ENCODE peak calls at places on chromosomes 7 and 10, in eight cellular contexts. M is Caco-2, R is right lobe of liver, W is adrenal gland, J is right cardiac atrium, H is neural progenitor cell, D is psoas muscle, O is fibroblast of lung. U is an unnamed sample. For H3K4me1, the result is how much of the 10 kb centered on the place peaks cover.

GRCh38 chr7:85004402-85004801 is 182.5 kb downstream of the SEMA3D start:
- DNase-seq in M (no peak), R (no peak), W (no peak), J (no peak), H (no peak), D (no peak), O (no peak), U (no peak)

GRCh38 chr10:1085258-1085657 is 29.1 kb downstream of the WDR37 start:
- DNase-seq in M (no peak), R (no peak), W (no peak), J (no peak), H (no peak), D (no peak), O (no peak), U (peak)

GRCh38 chr7:44257213-44257612 is 56.4 kb downstream of the YKT6 start:
- DNase-seq in M (no peak), R (no peak), W (no peak), J (no peak), H (no peak), D (no peak), O (no peak), U (no peak)

GRCh38 chr10:129694633-129695356 is 227.8 kb downstream of the MGMT start:
- DNase-seq in M (no peak), R (no peak), W (peak), J (peak), H (no peak), D (peak), O (no peak), U (peak)

GRCh38 chr7:116741625-116742316 is 69.8 kb downstream of the MET start:
- DNase-seq in M (no peak), R (no peak), W (no peak), J (no peak), H (no peak), D (no peak), O (peak), U (no peak)

GRCh38 chr10:24951201-24952145 is 933 bp downstream of the PRTFDC1 start:
- DNase-seq in M (peak), R (peak), W (peak), J (no peak), H (peak), D (no peak), O (peak), U (no peak)

GRCh38 chr10:72615985-72616384 is 9.9 kb downstream of the MICU1 start:
- DNase-seq in M (no peak), R (no peak), W (no peak), J (no peak), H (no peak), D (no peak), O (peak), U (no peak)

GRCh38 chr10:103276251-103276936 is 544 bp upstream of the INA start:
- DNase-seq in M (no peak), R (no peak), W (no peak), J (no peak), H (peak), D (no peak), O (no peak), U (no peak)

GRCh38 chr10:13271552-13272163 is 28.2 kb downstream of the PHYH start:
- DNase-seq in M (peak), R (peak), W (peak), J (peak), H (peak), D (peak), O (no peak), U (no peak)

GRCh38 chr7:134040988-134041387 is 86.2 kb upstream of the LRGUK start:
- DNase-seq in M (no peak), R (no peak), W (no peak), J (no peak), H (no peak), D (no peak), O (no peak), U (no peak)

GRCh38 chr7:141708053-141708452 is at the start of gene WEE2:
- DNase-seq in M (no peak), R (no peak), W (no peak), J (no peak), H (no peak), D (no peak), O (no peak), U (no peak)

GRCh38 chr7:80135306-80136104 is 874 bp downstream of the GNAI1 start:
- DNase-seq in M (no peak), R (no peak), W (peak), J (peak), H (peak), D (no peak), O (peak), U (no peak)

GRCh38 chr7:151199196-151199874 is 11.0 kb downstream of the H2BK1 start:
- DNase-seq in M (no peak), R (no peak), W (no peak), J (no peak), H (peak), D (peak), O (no peak), U (no peak)

GRCh38 chr10:22310928-22311327 is 5.3 kb upstream of the COMMD3 start:
- DNase-seq in M (no peak), R (no peak), W (no peak), J (no peak), H (no peak), D (no peak), O (no peak), U (no peak)

GRCh38 chr7:103810112-103810744 is 179.2 kb downstream of the RELN start:
- DNase-seq in M (no peak), R (peak), W (no peak), J (no peak), H (peak), D (no peak), O (no peak), U (no peak)

GRCh38 chr10:987635-987905 is 664 bp upstream of the GTPBP4 start:
- DNase-seq in M (no peak), R (no peak), W (no peak), J (no peak), H (peak), D (no peak), O (no peak), U (no peak)

GRCh38 chr7:98116656-98117461 is 10.2 kb downstream of the LMTK2 start:
- DNase-seq in M (no peak), R (no peak), W (peak), J (no peak), H (no peak), D (no peak), O (peak), U (no peak)

GRCh38 chr10:3774814-3775670 is 10.0 kb downstream of the KLF6 start:
- DNase-seq in M (no peak), R (no peak), W (no peak), J (no peak), H (no peak), D (peak), O (peak), U (no peak)

GRCh38 chr10:48306870-48307531 is 524 bp downstream of the MAPK8 start:
- DNase-seq in M (peak), R (peak), W (peak), J (peak), H (peak), D (peak), O (peak), U (peak)

GRCh38 chr10:80372675-80373074 is 16.1 kb downstream of the DYDC2 start:
- DNase-seq in M (no peak), R (no peak), W (no peak), J (no peak), H (no peak), D (no peak), O (no peak), U (no peak)

GRCh38 chr10:43272030-43272429 is 5.2 kb upstream of the RASGEF1A start:
- DNase-seq in M (no peak), R (no peak), W (no peak), J (no peak), H (no peak), D (no peak), O (no peak), U (no peak)

GRCh38 chr10:127922675-127923366 is 15.9 kb downstream of the PTPRE start:
- DNase-seq in M (peak), R (peak), W (peak), J (peak), H (no peak), D (peak), O (peak), U (peak)

GRCh38 chr10:62511656-62512055 is 137.5 kb downstream of the ZNF365 start:
- DNase-seq in M (no peak), R (no peak), W (no peak), J (no peak), H (no peak), D (no peak), O (peak), U (no peak)

GRCh38 chr7:151351967-151352366 is 10.4 kb downstream of the NUB1 start:
- DNase-seq in M (no peak), R (no peak), W (no peak), J (no peak), H (no peak), D (no peak), O (no peak), U (no peak)

GRCh38 chr7:95322396-95322795 is 1.9 kb downstream of the PON1 start:
- DNase-seq in M (no peak), R (no peak), W (no peak), J (no peak), H (no peak), D (no peak), O (peak), U (no peak)

GRCh38 chr10:79070611-79071534 is 2.1 kb downstream of the ZMIZ1 start:
- DNase-seq in M (peak), R (peak), W (peak), J (peak), H (peak), D (peak), O (peak), U (peak)
- H3K4me1 ChIP-seq in M (half or more), R (under half), W (under half), J (under half), H (under half), D (under half), O (under half), U (under half)

DNA sequence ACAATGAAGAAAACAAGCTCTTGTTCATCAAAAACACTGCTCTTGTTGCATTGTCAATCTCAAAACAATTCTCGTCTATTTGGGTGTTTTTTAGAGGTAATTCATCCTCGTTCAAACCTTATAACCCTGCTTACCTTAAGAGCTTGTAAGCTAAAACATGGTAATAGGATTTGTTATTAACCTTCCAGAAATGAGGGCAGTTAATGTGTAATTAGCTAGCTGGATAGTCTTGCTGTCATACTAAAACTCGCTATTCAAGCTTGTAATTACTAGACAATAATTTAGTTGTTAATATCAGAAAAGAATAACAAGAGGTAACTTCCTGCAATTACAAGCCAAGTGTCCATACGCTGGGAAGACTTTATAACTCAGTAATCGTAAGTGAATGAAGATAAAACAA is 101.6 kb downstream of the UBE2H start:
- DNase-seq in M (no peak), R (no peak), W (no peak), J (no peak), H (no peak), D (no peak), O (no peak), U (no peak)
- H3K4me1 ChIP-seq in M (under half), R (under half), W (under half), J (under half), H (under half), D (under half), O (under half), U (under half)

GRCh38 chr10:5552376-5553321 is 27.9 kb downstream of the CALML3 start:
- DNase-seq in M (peak), R (no peak), W (no peak), J (no peak), H (no peak), D (peak), O (no peak), U (no peak)
- H3K4me1 ChIP-seq in M (half or more), R (under half), W (under half), J (under half), H (under half), D (under half), O (under half), U (under half)

DNA sequence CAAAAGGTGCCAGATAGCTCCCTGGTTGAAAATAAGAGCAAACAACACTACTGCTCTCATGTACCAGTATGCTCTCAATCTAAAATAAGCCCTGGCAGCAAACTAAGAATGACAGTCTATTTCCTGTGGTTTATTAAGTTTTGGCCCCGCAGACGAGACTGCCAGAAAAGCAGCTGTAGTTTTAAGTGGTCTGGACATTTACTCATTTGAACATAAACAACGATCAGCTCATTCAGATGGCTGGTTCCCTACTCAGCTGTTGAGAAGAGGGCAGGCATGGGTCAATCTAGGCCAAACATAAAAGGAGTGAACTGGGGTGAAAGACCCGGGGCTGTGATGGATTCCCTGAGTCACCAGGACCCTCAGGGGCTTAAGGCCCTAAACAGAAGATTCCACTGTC is 4.5 kb downstream of the TRIL start:
- DNase-seq in M (no peak), R (no peak), W (no peak), J (no peak), H (no peak), D (no peak), O (peak), U (no peak)
- H3K4me1 ChIP-seq in M (under half), R (under half), W (under half), J (under half), H (under half), D (under half), O (under half), U (under half)

GRCh38 chr10:123141791-123142700 is 5.9 kb upstream of the HMX2 start:
- DNase-seq in M (no peak), R (no peak), W (no peak), J (no peak), H (peak), D (no peak), O (no peak), U (peak)
- H3K4me1 ChIP-seq in M (under half), R (under half), W (under half), J (under half), H (under half), D (under half), O (under half), U (under half)

GRCh38 chr7:37353949-37354660 is 94.6 kb downstream of the ELMO1 start:
- DNase-seq in M (no peak), R (no peak), W (no peak), J (no peak), H (no peak), D (no peak), O (no peak), U (no peak)
- H3K4me1 ChIP-seq in M (under half), R (under half), W (under half), J (under half), H (under half), D (under half), O (under half), U (under half)

GRCh38 chr10:117166420-117167345 is 28.6 kb upstream of the VAX1 start:
- DNase-seq in M (no peak), R (no peak), W (no peak), J (no peak), H (no peak), D (no peak), O (no peak), U (no peak)
- H3K4me1 ChIP-seq in M (under half), R (under half), W (under half), J (under half), H (under half), D (under half), O (under half), U (under half)

GRCh38 chr10:110818311-110819257 is 53.1 kb upstream of the PDCD4 start:
- DNase-seq in M (no peak), R (no peak), W (no peak), J (peak), H (no peak), D (no peak), O (no peak), U (no peak)

GRCh38 chr10:110822708-110823291 is 48.9 kb upstream of the PDCD4 start:
- DNase-seq in M (no peak), R (no peak), W (no peak), J (no peak), H (peak), D (no peak), O (no peak), U (no peak)

GRCh38 chr10:110822065-110822707 is 49.5 kb upstream of the PDCD4 start:
- DNase-seq in M (no peak), R (no peak), W (no peak), J (no peak), H (peak), D (no peak), O (no peak), U (no peak)

GRCh38 chr10:110821508-110821907 is 50.2 kb upstream of the PDCD4 start:
- DNase-seq in M (no peak), R (no peak), W (no peak), J (peak), H (no peak), D (peak), O (no peak), U (peak)

GRCh38 chr10:110820321-110820814 is 51.4 kb upstream of the PDCD4 start:
- DNase-seq in M (no peak), R (no peak), W (peak), J (peak), H (no peak), D (peak), O (peak), U (peak)
- H3K4me1 ChIP-seq in M (under half), R (under half), W (under half), J (under half), H (under half), D (half or more), O (under half), U (under half)

GRCh38 chr10:79088176-79088575 is 19.4 kb downstream of the ZMIZ1 start:
- DNase-seq in M (no peak), R (peak), W (no peak), J (no peak), H (no peak), D (no peak), O (no peak), U (no peak)
- H3K4me1 ChIP-seq in M (under half), R (under half), W (under half), J (half or more), H (under half), D (half or more), O (under half), U (half or more)